ENCODE peak calls at places on chromosomes 5 and 9, in six cellular contexts. A, Y, R, D, G and X are unnamed samples.

GRCh38 chr5:77101298-77101697 is 14.2 kb upstream of the ZBED3 start:
- DNase-seq in A (no peak), Y (peak), R (no peak), D (no peak), G (no peak), X (no peak)

GRCh38 chr9:4519604-4520003 is 29.3 kb downstream of the SLC1A1 start:
- DNase-seq in A (no peak), Y (no peak), R (no peak), D (no peak), G (no peak), X (no peak)

GRCh38 chr5:172266676-172267092 is 16.9 kb downstream of the UBTD2 start:
- DNase-seq in A (no peak), Y (peak), R (no peak), D (no peak), G (no peak), X (no peak)

GRCh38 chr5:160188151-160188967 is 40.9 kb upstream of the FABP6 start:
- DNase-seq in A (peak), Y (peak), R (no peak), D (no peak), G (peak), X (no peak)

GRCh38 chr9:17775646-17776045 is 196.8 kb downstream of the SH3GL2 start:
- DNase-seq in A (no peak), Y (no peak), R (no peak), D (no peak), G (no peak), X (no peak)

GRCh38 chr9:91210318-91210717 is 151.4 kb downstream of the AUH start:
- DNase-seq in A (no peak), Y (no peak), R (no peak), D (no peak), G (no peak), X (no peak)

GRCh38 chr5:171520300-171521170 is 101.1 kb downstream of the FGF18 start:
- DNase-seq in A (peak), Y (peak), R (no peak), D (no peak), G (peak), X (no peak)

GRCh38 chr5:103259705-103260355 is 1.3 kb downstream of the MACIR start:
- DNase-seq in A (no peak), Y (peak), R (peak), D (peak), G (no peak), X (peak)

GRCh38 chr9:76704601-76705204 is 59.5 kb upstream of the PCA3 start:
- DNase-seq in A (peak), Y (peak), R (no peak), D (peak), G (no peak), X (peak)

GRCh38 chr5:150160448-150161069 is 4.9 kb upstream of the PDGFRB start:
- DNase-seq in A (no peak), Y (no peak), R (no peak), D (no peak), G (no peak), X (no peak)

GRCh38 chr9:126672634-126673284 is 59.0 kb downstream of the LMX1B start:
- DNase-seq in A (peak), Y (no peak), R (no peak), D (no peak), G (no peak), X (no peak)

GRCh38 chr9:88532320-88532719 is 2.7 kb upstream of the NXNL2 start:
- DNase-seq in A (peak), Y (peak), R (no peak), D (no peak), G (peak), X (no peak)

GRCh38 chr5:69331528-69332445 is 814 bp downstream of the CCDC125 start:
- DNase-seq in A (peak), Y (no peak), R (no peak), D (no peak), G (no peak), X (no peak)

GRCh38 chr5:101929628-101930027 is 366.5 kb downstream of the SLCO4C1 start:
- DNase-seq in A (no peak), Y (no peak), R (no peak), D (no peak), G (no peak), X (no peak)

GRCh38 chr9:120650352-120650751 is 63.9 kb downstream of the MEGF9 start:
- DNase-seq in A (no peak), Y (no peak), R (no peak), D (no peak), G (no peak), X (no peak)

GRCh38 chr5:173383711-173384110 is 55.5 kb upstream of the STC2 start:
- DNase-seq in A (no peak), Y (peak), R (no peak), D (no peak), G (no peak), X (no peak)

GRCh38 chr5:83957188-83957587 is 236.5 kb upstream of the HAPLN1 start:
- DNase-seq in A (no peak), Y (peak), R (no peak), D (no peak), G (no peak), X (no peak)

GRCh38 chr5:73564644-73565165 is 734 bp downstream of the ANKRA2 start:
- DNase-seq in A (peak), Y (no peak), R (no peak), D (no peak), G (no peak), X (no peak)

GRCh38 chr5:72125271-72125670 is 18.0 kb downstream of the MAP1B start:
- DNase-seq in A (no peak), Y (no peak), R (no peak), D (no peak), G (no peak), X (no peak)

GRCh38 chr5:170846416-170846815 is 15.4 kb upstream of the RANBP17 start:
- DNase-seq in A (no peak), Y (no peak), R (no peak), D (no peak), G (no peak), X (no peak)

GRCh38 chr5:181205735-181206401 is 872 bp upstream of the TRIM7 start:
- DNase-seq in A (peak), Y (peak), R (no peak), D (no peak), G (peak), X (no peak)

GRCh38 chr5:116947691-116948528 is 373.3 kb upstream of the SEMA6A start:
- DNase-seq in A (peak), Y (no peak), R (no peak), D (peak), G (peak), X (peak)

GRCh38 chr5:5026407-5026780 is 113.7 kb upstream of the ADAMTS16 start:
- DNase-seq in A (no peak), Y (no peak), R (no peak), D (no peak), G (no peak), X (no peak)

GRCh38 chr9:112065781-112066606 is 109.1 kb downstream of the SUSD1 start:
- DNase-seq in A (peak), Y (peak), R (no peak), D (no peak), G (no peak), X (no peak)